ENCODE peak calls at places on chromosomes 5 and 9, in seven cellular contexts. K is sigmoid colon; C is MM.1S; R is CD8-positive, alpha-beta T cell; G is ovary; L is GM12865; S is AG09319. W is an unnamed sample.
A peak's percentile ranks its signal among the peaks of the same experiment; 100 is the strongest.

GRCh38 chr9:132319421-132320110 is 35.2 kb downstream of the SETX start:
- DNase-seq in K (no peak), C (no peak), R (no peak), G (no peak), L (no peak), S (no peak), W (no peak)

GRCh38 chr9:4855861-4856260 is 63.1 kb downstream of the RCL1 start:
- DNase-seq in K (peak; percentile 73), C (no peak), R (no peak), G (peak; percentile 37), L (no peak), S (no peak), W (peak; percentile 85)

GRCh38 chr5:102809033-102809432 is 53.9 kb downstream of the PAM start:
- DNase-seq in K (no peak), C (no peak), R (no peak), G (no peak), L (no peak), S (no peak), W (no peak)

GRCh38 chr5:80437326-80437725 is 29.5 kb downstream of the ZFYVE16 start:
- DNase-seq in K (no peak), C (no peak), R (no peak), G (no peak), L (no peak), S (no peak), W (no peak)

GRCh38 chr5:107402881-107403280 is 267.9 kb downstream of the EFNA5 start:
- DNase-seq in K (no peak), C (no peak), R (no peak), G (peak; percentile 9), L (no peak), S (no peak), W (no peak)

GRCh38 chr5:112923148-112923917 is 1.3 kb upstream of the REEP5 start:
- DNase-seq in K (no peak), C (peak; percentile 73), R (peak; percentile 21), G (no peak), L (peak; percentile 89), S (no peak), W (no peak)

GRCh38 chr9:16213781-16214515 is 656.5 kb downstream of the BNC2 start:
- DNase-seq in K (peak; percentile 89), C (no peak), R (no peak), G (peak; percentile 85), L (no peak), S (peak; percentile 93), W (peak; percentile 81)

GRCh38 chr9:86200599-86201162 is 58.8 kb downstream of the C9orf153 start:
- DNase-seq in K (no peak), C (no peak), R (no peak), G (no peak), L (peak; percentile 35), S (no peak), W (no peak)

GRCh38 chr9:97593960-97594359 is 39.2 kb downstream of the TSTD2 start:
- DNase-seq in K (no peak), C (no peak), R (no peak), G (no peak), L (no peak), S (no peak), W (no peak)

GRCh38 chr5:77494935-77495334 is 2.8 kb upstream of the WDR41 start:
- DNase-seq in K (no peak), C (no peak), R (no peak), G (no peak), L (no peak), S (no peak), W (no peak)

GRCh38 chr5:77492653-77493000 is 511 bp upstream of the WDR41 start:
- DNase-seq in K (no peak), C (no peak), R (no peak), G (no peak), L (no peak), S (no peak), W (no peak)

GRCh38 chr5:77486344-77486962 is 5.7 kb downstream of the WDR41 start:
- DNase-seq in K (no peak), C (no peak), R (no peak), G (no peak), L (no peak), S (no peak), W (no peak)

DNA sequence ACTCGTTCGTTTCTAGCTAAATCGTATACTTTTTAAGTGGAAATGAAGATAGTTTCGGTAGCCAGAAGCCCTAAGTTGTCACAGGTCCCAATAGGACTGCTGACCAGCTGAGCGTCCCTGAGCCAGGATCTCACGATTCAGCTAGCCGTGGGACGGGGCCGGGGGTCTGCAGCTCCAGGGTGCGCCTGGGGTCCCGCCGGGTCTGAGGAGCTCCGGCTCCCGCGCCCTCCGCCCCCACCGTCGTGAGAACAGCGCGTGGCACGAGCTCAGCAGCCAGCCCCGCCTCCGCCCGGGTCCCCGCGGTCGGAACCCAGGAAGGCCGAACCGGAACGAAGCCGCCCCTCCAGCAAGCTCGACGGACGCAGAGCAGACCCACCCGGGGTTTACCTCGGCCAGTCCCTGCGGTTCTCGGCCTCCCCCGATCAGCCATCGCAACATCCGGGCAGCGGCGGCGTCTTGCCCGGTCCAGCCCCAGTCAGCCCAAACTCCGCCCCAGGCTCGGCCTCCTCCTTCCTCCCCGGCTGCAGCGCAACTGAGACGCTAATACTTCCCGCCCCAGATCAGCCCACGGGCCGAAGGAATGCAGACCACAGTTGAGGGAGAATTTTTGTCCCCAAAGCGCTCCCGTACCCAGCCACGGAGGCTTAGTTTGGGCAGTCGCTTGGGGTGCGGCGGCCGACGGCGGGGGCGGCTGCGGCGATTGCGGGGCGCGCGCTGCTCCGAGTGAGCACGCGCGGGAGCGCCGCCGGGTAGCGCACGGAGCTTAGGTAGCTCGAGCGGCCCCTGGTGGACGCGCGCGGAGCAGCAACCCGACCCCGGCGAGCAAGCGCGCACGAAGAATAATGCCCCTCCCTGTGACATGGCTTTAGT is at the start of gene WDR41:
- DNase-seq in K (peak; percentile 95), C (peak; percentile 92), R (peak; percentile 80), G (peak; percentile 88), L (peak; percentile 96), S (peak; percentile 92), W (peak; percentile 96)
- TF ChIP-seq CTCF in K (peak; percentile 96), C (peak; percentile 82), R (peak; percentile 86), G (peak; percentile 96), L (peak; percentile 91), S (peak; percentile 78), W (peak; percentile 84)

DNA sequence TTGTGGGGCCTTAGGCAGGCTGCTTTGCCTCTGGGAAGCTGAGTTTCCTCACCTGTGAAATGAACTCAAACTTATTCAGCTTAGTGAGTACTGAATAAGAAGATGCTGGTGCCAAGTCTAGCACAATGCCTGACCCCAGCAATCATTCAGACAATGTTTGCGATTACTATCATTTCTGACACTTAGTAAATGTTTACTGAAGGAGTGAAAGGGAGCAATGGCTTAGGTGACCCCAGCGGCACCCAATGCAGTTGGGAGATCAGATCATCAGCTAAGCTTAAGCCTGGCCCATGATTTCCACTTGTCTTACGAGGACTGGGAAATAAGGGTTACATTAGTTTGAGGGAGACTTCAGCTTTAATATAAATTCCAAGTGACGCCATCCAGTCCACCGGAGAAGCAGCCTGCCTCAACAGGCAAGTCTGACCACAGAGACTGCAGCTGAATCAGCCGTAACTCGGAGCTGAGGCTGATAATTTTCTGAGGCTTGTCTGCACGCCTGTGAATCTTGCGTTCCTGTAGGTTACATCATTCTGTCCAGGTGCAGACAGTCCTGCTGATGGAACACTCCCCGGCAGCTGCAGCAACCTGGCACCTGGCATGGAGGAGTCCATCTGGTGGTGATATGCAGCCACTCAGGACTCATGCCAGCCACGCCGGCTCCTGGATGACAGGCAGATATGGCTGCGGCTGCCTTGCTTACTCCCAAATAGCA is 34.8 kb upstream of the FGF1 start:
- DNase-seq in K (no peak), C (peak; percentile 46), R (no peak), G (no peak), L (no peak), S (no peak), W (no peak)
- TF ChIP-seq CTCF in K (no peak), C (peak; percentile 10), R (no peak), G (no peak), L (no peak), S (no peak), W (no peak)

GRCh38 chr5:88694087-88694703 is 188.8 kb downstream of the MEF2C start:
- DNase-seq in K (no peak), C (no peak), R (no peak), G (no peak), L (no peak), S (no peak), W (no peak)

GRCh38 chr5:88691945-88692868 is 190.8 kb downstream of the MEF2C start:
- DNase-seq in K (no peak), C (no peak), R (no peak), G (no peak), L (no peak), S (no peak), W (no peak)

GRCh38 chr5:88690619-88691560 is 192.1 kb downstream of the MEF2C start:
- DNase-seq in K (peak; percentile 82), C (peak; percentile 77), R (peak; percentile 47), G (peak; percentile 34), L (peak; percentile 77), S (no peak), W (peak; percentile 50)

GRCh38 chr5:88695232-88695631 is 187.8 kb downstream of the MEF2C start:
- DNase-seq in K (no peak), C (no peak), R (no peak), G (no peak), L (no peak), S (no peak), W (no peak)

DNA sequence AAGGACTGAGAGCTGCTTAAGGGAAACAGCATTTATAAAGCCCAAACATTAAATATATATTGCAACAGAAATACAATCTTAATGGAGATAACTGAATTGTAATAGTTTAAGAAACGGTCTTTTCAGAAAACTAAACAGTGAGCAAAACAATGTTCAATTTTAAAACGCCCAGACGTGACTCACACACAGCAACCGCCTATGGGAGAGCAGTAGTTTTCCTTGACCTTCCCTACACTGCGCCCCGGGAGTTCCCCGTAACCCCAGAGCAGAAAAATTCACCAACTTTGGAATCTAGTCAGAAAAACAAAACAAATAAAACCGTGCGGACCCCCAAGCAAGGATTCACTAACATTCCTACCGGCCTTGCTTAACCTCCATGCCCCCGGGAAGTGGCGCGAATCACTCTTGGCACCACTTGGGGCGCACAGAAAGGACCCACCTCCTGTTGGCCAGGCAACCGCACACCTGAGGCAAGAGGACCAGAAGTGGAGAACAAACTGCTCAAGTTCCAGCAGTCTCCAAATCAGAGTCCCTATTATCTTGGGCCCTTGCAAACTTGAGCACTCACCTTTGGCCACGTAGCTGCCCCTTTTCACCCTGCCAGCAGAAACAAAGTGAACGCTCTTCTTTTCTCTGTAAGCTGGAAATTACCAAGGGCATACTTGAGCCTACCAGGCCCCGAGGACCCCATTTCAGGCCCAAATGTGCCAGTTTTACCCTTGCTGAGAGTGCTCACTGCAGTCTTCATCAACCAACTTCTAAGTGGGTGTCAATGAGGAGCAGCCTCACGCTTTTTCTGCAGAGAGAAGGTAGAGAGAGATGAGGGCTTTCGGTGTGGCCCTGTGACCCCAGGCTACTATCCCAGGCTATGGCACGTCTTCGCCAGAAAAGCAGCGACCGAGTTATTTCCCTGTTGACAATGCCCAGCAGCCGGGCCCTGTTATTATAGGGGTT is 189.7 kb downstream of the MEF2C start:
- DNase-seq in K (no peak), C (no peak), R (no peak), G (no peak), L (peak; percentile 30), S (no peak), W (no peak)
- TF ChIP-seq CTCF in K (no peak), C (no peak), R (no peak), G (no peak), L (peak; percentile 20), S (no peak), W (no peak)

DNA sequence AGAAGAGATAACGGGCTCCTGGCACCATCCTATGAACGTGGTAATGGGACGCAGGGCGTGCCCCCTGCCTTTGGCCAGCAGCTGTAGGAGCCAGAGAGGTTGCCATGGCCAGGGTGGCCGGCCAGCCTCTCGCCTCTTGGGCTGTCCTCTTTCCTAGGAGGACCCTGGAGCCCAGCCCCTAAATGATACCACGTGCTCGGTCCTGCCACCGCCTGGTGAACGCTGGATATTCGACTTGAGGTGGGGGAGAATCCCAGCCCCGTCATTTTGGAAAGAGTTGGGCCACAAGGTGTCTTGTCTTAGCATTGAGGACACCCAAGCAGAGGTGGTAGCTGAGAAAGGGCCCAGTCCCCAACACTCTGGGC is 391 bp upstream of the NRG2 start:
- DNase-seq in K (no peak), C (no peak), R (no peak), G (no peak), L (peak; percentile 67), S (no peak), W (no peak)
- TF ChIP-seq CTCF in K (peak; percentile 10), C (no peak), R (no peak), G (no peak), L (no peak), S (no peak), W (no peak)